ENCODE peak calls at places on chromosomes 13 and 19, in ten cellular contexts. U, R, N, D, V, P, I, F, L and K are unnamed samples.

GRCh38 chr13:29472317-29472961 is 123.0 kb downstream of the SLC7A1 start:
- DNase-seq in U (peak), R (peak), N (no peak), D (peak), V (no peak), P (peak), I (peak), F (peak), L (no peak), K (peak)

GRCh38 chr13:20713751-20714150 is 10.3 kb downstream of the IL17D start:
- DNase-seq in U (no peak), R (peak), N (no peak), D (no peak), V (no peak), P (no peak), I (no peak), F (peak), L (no peak), K (no peak)

GRCh38 chr19:7792286-7792685 is 29.2 kb downstream of the CLEC4M start:
- DNase-seq in U (no peak), R (no peak), N (no peak), D (no peak), V (no peak), P (no peak), I (peak), F (peak), L (no peak), K (no peak)

GRCh38 chr19:13056052-13056660 is 46.5 kb downstream of the LYL1 start:
- DNase-seq in U (no peak), R (no peak), N (peak), D (peak), V (peak), P (no peak), I (peak), F (peak), L (peak), K (peak)

GRCh38 chr13:23966221-23966690 is 69.0 kb upstream of the C1QTNF9B start:
- DNase-seq in U (no peak), R (no peak), N (no peak), D (no peak), V (no peak), P (no peak), I (no peak), F (no peak), L (no peak), K (no peak)

GRCh38 chr19:18526316-18526715 is 4.4 kb upstream of the ELL start:
- DNase-seq in U (no peak), R (no peak), N (no peak), D (peak), V (no peak), P (no peak), I (no peak), F (no peak), L (no peak), K (no peak)

GRCh38 chr19:28555317-28555716 is 657.6 kb downstream of the UQCRFS1 start:
- DNase-seq in U (no peak), R (no peak), N (no peak), D (no peak), V (no peak), P (no peak), I (no peak), F (no peak), L (no peak), K (no peak)

GRCh38 chr19:49672131-49672919 is 4.7 kb upstream of the PRMT1 start:
- DNase-seq in U (peak), R (peak), N (peak), D (peak), V (no peak), P (peak), I (peak), F (peak), L (peak), K (peak)

GRCh38 chr13:99873832-99874430 is 97.6 kb downstream of the ZIC5 start:
- DNase-seq in U (no peak), R (no peak), N (no peak), D (no peak), V (no peak), P (no peak), I (no peak), F (no peak), L (no peak), K (no peak)

GRCh38 chr13:41854758-41855157 is 106.2 kb downstream of the VWA8 start:
- DNase-seq in U (no peak), R (no peak), N (no peak), D (no peak), V (no peak), P (no peak), I (no peak), F (peak), L (no peak), K (no peak)

GRCh38 chr13:51451467-51452390 is 1.1 kb downstream of the INTS6 start:
- DNase-seq in U (peak), R (peak), N (peak), D (peak), V (peak), P (peak), I (peak), F (peak), L (peak), K (peak)

GRCh38 chr13:26484196-26484595 is 73.3 kb upstream of the WASF3 start:
- DNase-seq in U (no peak), R (no peak), N (no peak), D (no peak), V (no peak), P (no peak), I (no peak), F (no peak), L (no peak), K (no peak)

GRCh38 chr19:15199652-15200574 is 882 bp downstream of the NOTCH3 start:
- DNase-seq in U (peak), R (peak), N (peak), D (no peak), V (no peak), P (no peak), I (peak), F (peak), L (no peak), K (no peak)

GRCh38 chr19:18847516-18848463 is 16.0 kb downstream of the UPF1 start:
- DNase-seq in U (no peak), R (no peak), N (no peak), D (no peak), V (peak), P (no peak), I (peak), F (peak), L (no peak), K (no peak)